ENCODE peak calls at places on chromosomes 4 and X, in six cellular contexts. F is H1, I is GM12891, Z is K562, K is HepG2, D is GM12878. G is an unnamed sample.
A peak's percentile ranks its signal among the peaks of the same experiment; 100 is the strongest.

GRCh38 chr4:53586121-53586816 is 5.0 kb downstream of the LNX1 start:
- DNase-seq in F (no peak), I (no peak), Z (no peak), K (no peak), D (no peak), G (no peak)

GRCh38 chr4:70153937-70154336 is at the start of gene PRR27:
- DNase-seq in F (no peak), I (no peak), Z (no peak), K (no peak), D (no peak), G (no peak)

GRCh38 chrX:2488621-2489285 is 12.0 kb downstream of the DHRSX start:
- DNase-seq in F (no peak), I (no peak), Z (no peak), K (no peak), D (no peak), G (no peak)

GRCh38 chr4:7444731-7445130 is 10.0 kb upstream of the PSAPL1 start:
- DNase-seq in F (no peak), I (no peak), Z (no peak), K (no peak), D (no peak), G (no peak)

GRCh38 chrX:54479471-54480122 is 16.4 kb downstream of the FGD1 start:
- DNase-seq in F (no peak), I (no peak), Z (no peak), K (no peak), D (no peak), G (no peak)

GRCh38 chrX:131217878-131218486 is 71.1 kb downstream of the IGSF1 start:
- DNase-seq in F (no peak), I (no peak), Z (no peak), K (peak; percentile 1), D (no peak), G (no peak)

GRCh38 chr4:118285931-118286330 is 66.9 kb downstream of the PRSS12 start:
- DNase-seq in F (no peak), I (no peak), Z (no peak), K (no peak), D (no peak), G (no peak)

GRCh38 chrX:17809273-17809672 is 51.8 kb downstream of the RAI2 start:
- DNase-seq in F (no peak), I (no peak), Z (no peak), K (no peak), D (no peak), G (no peak)

GRCh38 chr4:100872811-100873210 is 355.0 kb upstream of the EMCN start:
- DNase-seq in F (no peak), I (no peak), Z (no peak), K (no peak), D (no peak), G (no peak)

DNA sequence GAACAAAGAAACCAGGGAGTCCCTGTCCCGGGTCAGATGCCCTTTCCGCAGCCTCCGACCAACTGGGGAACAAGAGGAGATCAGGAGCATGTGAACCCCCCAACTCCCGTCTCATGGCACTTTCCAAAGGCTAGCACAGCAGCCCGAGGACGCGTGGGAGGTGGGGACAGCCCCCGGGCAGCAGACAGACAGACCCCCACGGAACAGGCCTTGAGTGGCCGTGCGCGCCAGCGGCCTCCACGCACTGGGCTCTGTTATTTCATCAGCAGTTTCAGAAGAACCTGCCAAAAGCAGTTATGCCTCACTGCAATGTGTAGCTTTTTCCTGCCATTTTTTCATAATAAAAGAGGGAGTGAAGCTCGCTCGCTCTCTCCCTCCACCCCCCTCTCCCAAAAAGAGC is 349 bp upstream of the FGF16 start:
- DNase-seq in F (no peak), I (no peak), Z (no peak), K (no peak), D (no peak), G (no peak)
- TF ChIP-seq TAF1 in F (peak; percentile 4), I (no peak), Z (no peak), K (no peak), D (no peak), G (no peak)

GRCh38 chrX:46572295-46572936 is 1.1 kb upstream of the CHST7 start:
- DNase-seq in F (no peak), I (no peak), Z (no peak), K (no peak), D (peak; percentile 64), G (no peak)

GRCh38 chrX:46574941-46575381 is 1.4 kb downstream of the CHST7 start:
- DNase-seq in F (no peak), I (no peak), Z (no peak), K (no peak), D (no peak), G (no peak)

GRCh38 chrX:46573896-46574336 is 351 bp downstream of the CHST7 start:
- DNase-seq in F (no peak), I (no peak), Z (no peak), K (peak; percentile 53), D (no peak), G (no peak)

GRCh38 chrX:46574337-46574940 is 874 bp downstream of the CHST7 start:
- DNase-seq in F (no peak), I (no peak), Z (no peak), K (peak; percentile 12), D (no peak), G (no peak)

GRCh38 chrX:46573331-46573895 is at the start of gene CHST7:
- DNase-seq in F (no peak), I (no peak), Z (no peak), K (peak; percentile 54), D (no peak), G (no peak)
- TF ChIP-seq POLR2A in F (no peak), I (no peak), Z (no peak), K (no peak), D (no peak), G (no peak)

DNA sequence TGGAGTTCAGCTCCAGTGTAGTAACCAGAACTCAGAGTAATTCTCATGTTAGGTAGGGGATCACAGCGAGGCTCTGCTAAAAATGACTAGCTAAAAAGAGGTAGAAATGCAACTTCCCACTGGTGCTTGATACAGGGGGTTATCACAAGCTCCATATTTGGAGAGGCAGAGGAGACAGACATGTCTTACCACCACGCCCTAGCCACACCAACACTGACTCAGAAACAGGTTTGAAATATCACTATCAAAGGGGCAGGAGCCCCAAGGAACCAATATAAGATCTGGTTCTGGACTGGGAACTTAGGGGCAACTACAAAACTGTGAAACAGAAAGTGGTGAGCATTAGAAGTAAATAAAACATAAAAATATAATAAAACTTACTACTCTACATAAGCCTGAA is 62.9 kb downstream of the IQCM start:
- DNase-seq in F (no peak), I (no peak), Z (no peak), K (no peak), D (no peak), G (no peak)
- TF ChIP-seq TAF1 in F (no peak), I (no peak), Z (no peak), K (no peak), D (no peak), G (no peak)

GRCh38 chr4:79170077-79170476 is 155.8 kb downstream of the NAA11 start:
- DNase-seq in F (no peak), I (no peak), Z (no peak), K (no peak), D (no peak), G (no peak)
- TF ChIP-seq POLR2A in F (no peak), I (no peak), Z (no peak), K (no peak), D (no peak), G (no peak)

GRCh38 chr4:139887962-139888735 is 222.5 kb downstream of the MGST2 start:
- DNase-seq in F (no peak), I (no peak), Z (no peak), K (no peak), D (peak; percentile 15), G (peak; percentile 17)

GRCh38 chr4:139890810-139891209 is 225.2 kb downstream of the MGST2 start:
- DNase-seq in F (no peak), I (no peak), Z (no peak), K (no peak), D (no peak), G (no peak)

GRCh38 chr4:139889901-139890300 is 224.3 kb downstream of the MGST2 start:
- DNase-seq in F (no peak), I (no peak), Z (no peak), K (no peak), D (no peak), G (no peak)

GRCh38 chr4:139887378-139887801 is 221.8 kb downstream of the MGST2 start:
- DNase-seq in F (no peak), I (no peak), Z (no peak), K (no peak), D (no peak), G (no peak)

GRCh38 chr4:139889194-139889762 is 223.7 kb downstream of the MGST2 start:
- DNase-seq in F (no peak), I (no peak), Z (no peak), K (no peak), D (no peak), G (no peak)
- TF ChIP-seq TAF1 in F (no peak), I (no peak), Z (no peak), K (no peak), D (no peak), G (no peak)

DNA sequence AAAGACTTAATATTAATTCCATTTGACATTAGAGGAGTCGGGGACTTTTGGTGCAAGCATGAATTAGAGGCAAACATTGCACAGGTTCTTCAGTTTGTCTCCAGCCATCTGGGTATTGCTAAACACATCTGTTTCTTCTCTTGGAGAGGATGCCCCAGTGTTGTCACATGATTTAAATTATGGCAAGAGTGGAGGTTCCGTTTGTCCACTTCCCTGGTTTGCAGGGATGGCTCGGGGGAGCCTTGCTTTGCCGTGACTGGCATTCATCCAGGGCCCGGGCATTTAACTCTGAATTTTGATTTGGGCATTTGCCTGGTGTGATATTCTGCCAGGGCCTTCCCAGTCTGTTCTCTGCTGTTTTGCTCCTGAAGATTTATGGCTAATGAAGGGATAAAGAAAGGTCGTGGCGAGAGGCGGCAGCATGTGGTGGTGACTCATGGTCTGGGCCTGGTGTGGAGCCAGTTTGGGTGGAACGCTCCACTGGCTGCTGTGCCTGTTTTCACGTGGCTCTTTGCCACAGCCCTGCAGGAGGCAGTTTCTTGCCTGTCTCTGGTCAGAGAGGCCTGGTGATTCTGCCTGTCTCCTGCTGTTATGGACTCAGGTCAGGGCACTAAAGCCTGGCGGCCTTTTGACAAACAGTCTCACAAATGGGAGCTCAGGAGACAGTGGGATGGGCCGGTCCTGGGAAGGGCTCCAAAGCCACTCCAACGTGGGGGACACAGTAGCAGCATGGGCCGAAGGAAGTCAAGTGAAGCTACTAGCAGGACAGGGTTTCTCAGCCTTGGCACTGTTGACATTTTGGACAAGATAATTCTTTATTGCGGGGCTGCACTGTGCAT is 99.4 kb upstream of the PGRMC2 start:
- DNase-seq in F (no peak), I (no peak), Z (peak; percentile 36), K (no peak), D (no peak), G (no peak)
- TF ChIP-seq POLR2A in F (no peak), I (no peak), Z (no peak), K (no peak), D (no peak), G (no peak)

GRCh38 chr4:14653338-14653737 is 348.9 kb upstream of the CPEB2 start:
- DNase-seq in F (no peak), I (no peak), Z (no peak), K (no peak), D (no peak), G (no peak)
- TF ChIP-seq TAF1 in F (no peak), I (no peak), Z (no peak), K (no peak), D (no peak), G (no peak)

GRCh38 chr4:37597019-37597418 is 89.2 kb downstream of the RELL1 start:
- DNase-seq in F (no peak), I (no peak), Z (no peak), K (peak; percentile 50), D (no peak), G (no peak)
- TF ChIP-seq POLR2A in F (no peak), I (no peak), Z (no peak), K (no peak), D (no peak), G (no peak)

GRCh38 chrX:38166478-38167083 is 54.1 kb downstream of the SRPX start:
- DNase-seq in F (no peak), I (no peak), Z (peak; percentile 7), K (peak; percentile 1), D (no peak), G (no peak)
- TF ChIP-seq TAF1 in F (no peak), I (no peak), Z (no peak), K (no peak), D (no peak), G (no peak)